ENCODE peak calls at places on chromosomes 16 and 17, in seven cellular contexts. One of them, this sample, is unnamed.

GRCh38 chr16:12111223-12111622 is 134.7 kb downstream of the SNX29 start:
- DNase-seq in stimulated activated CD8-positive, alpha-beta memory T cell treated with anti-CD3 and anti-CD28 coated beads, Interleukin-4, amount 100 ng/mL, for 4 hours: no peak
- DNase-seq in amygdala: no peak
- DNase-seq in tibial nerve: no peak
- DNase-seq in type B pancreatic cell: no peak
- DNase-seq in RWPE1: no peak
- DNase-seq in NCI-H1092: no peak
- DNase-seq in this sample: no peak

GRCh38 chr17:40555296-40556190 is 9.7 kb downstream of the CCR7 start:
- DNase-seq in RWPE1: no peak
- DNase-seq in NCI-H1092: no peak
- DNase-seq in amygdala: no peak
- DNase-seq in stimulated activated CD8-positive, alpha-beta memory T cell treated with anti-CD3 and anti-CD28 coated beads, Interleukin-4, amount 100 ng/mL, for 4 hours: no peak
- DNase-seq in type B pancreatic cell: peak; percentile 27
- DNase-seq in tibial nerve: no peak
- DNase-seq in this sample: no peak

GRCh38 chr17:50699410-50699809 is 8.3 kb downstream of the ANKRD40 start:
- DNase-seq in tibial nerve: no peak
- DNase-seq in type B pancreatic cell: no peak
- DNase-seq in NCI-H1092: no peak
- DNase-seq in amygdala: no peak
- DNase-seq in stimulated activated CD8-positive, alpha-beta memory T cell treated with anti-CD3 and anti-CD28 coated beads, Interleukin-4, amount 100 ng/mL, for 4 hours: no peak
- DNase-seq in RWPE1: no peak
- DNase-seq in this sample: no peak

GRCh38 chr16:56932588-56933265 is 785 bp downstream of the HERPUD1 start:
- DNase-seq in stimulated activated CD8-positive, alpha-beta memory T cell treated with anti-CD3 and anti-CD28 coated beads, Interleukin-4, amount 100 ng/mL, for 4 hours: peak; percentile 18
- DNase-seq in NCI-H1092: no peak
- DNase-seq in type B pancreatic cell: peak; percentile 73
- DNase-seq in tibial nerve: peak; percentile 72
- DNase-seq in RWPE1: peak; percentile 61
- DNase-seq in amygdala: peak; percentile 37
- DNase-seq in this sample: peak; percentile 74

GRCh38 chr16:53502331-53503269 is at the start of gene AKTIP:
- DNase-seq in type B pancreatic cell: no peak
- DNase-seq in tibial nerve: no peak
- DNase-seq in stimulated activated CD8-positive, alpha-beta memory T cell treated with anti-CD3 and anti-CD28 coated beads, Interleukin-4, amount 100 ng/mL, for 4 hours: no peak
- DNase-seq in amygdala: no peak
- DNase-seq in RWPE1: peak; percentile 37
- DNase-seq in NCI-H1092: no peak
- DNase-seq in this sample: peak; percentile 60

GRCh38 chr17:75625813-75626486 is 7.3 kb upstream of the SMIM5 start:
- DNase-seq in tibial nerve: no peak
- DNase-seq in stimulated activated CD8-positive, alpha-beta memory T cell treated with anti-CD3 and anti-CD28 coated beads, Interleukin-4, amount 100 ng/mL, for 4 hours: no peak
- DNase-seq in NCI-H1092: peak; percentile 11
- DNase-seq in type B pancreatic cell: no peak
- DNase-seq in amygdala: no peak
- DNase-seq in RWPE1: peak; percentile 32
- DNase-seq in this sample: no peak

GRCh38 chr16:10971560-10971961 is 27.2 kb downstream of the CLEC16A start:
- DNase-seq in stimulated activated CD8-positive, alpha-beta memory T cell treated with anti-CD3 and anti-CD28 coated beads, Interleukin-4, amount 100 ng/mL, for 4 hours: no peak
- DNase-seq in tibial nerve: peak; percentile 22
- DNase-seq in type B pancreatic cell: no peak
- DNase-seq in NCI-H1092: peak; percentile 22
- DNase-seq in RWPE1: peak; percentile 60
- DNase-seq in amygdala: no peak
- DNase-seq in this sample: peak; percentile 67

GRCh38 chr17:41657936-41658335 is 30.7 kb upstream of the EIF1 start:
- DNase-seq in amygdala: no peak
- DNase-seq in type B pancreatic cell: no peak
- DNase-seq in tibial nerve: no peak
- DNase-seq in stimulated activated CD8-positive, alpha-beta memory T cell treated with anti-CD3 and anti-CD28 coated beads, Interleukin-4, amount 100 ng/mL, for 4 hours: no peak
- DNase-seq in RWPE1: no peak
- DNase-seq in NCI-H1092: no peak
- DNase-seq in this sample: no peak

GRCh38 chr17:82231562-82232321 is 2.9 kb downstream of the SLC16A3 start:
- DNase-seq in amygdala: no peak
- DNase-seq in type B pancreatic cell: no peak
- DNase-seq in stimulated activated CD8-positive, alpha-beta memory T cell treated with anti-CD3 and anti-CD28 coated beads, Interleukin-4, amount 100 ng/mL, for 4 hours: no peak
- DNase-seq in NCI-H1092: no peak
- DNase-seq in tibial nerve: peak; percentile 44
- DNase-seq in RWPE1: no peak
- DNase-seq in this sample: peak; percentile 95